ENCODE peak calls at places on chromosomes 2 and 18, in four cellular contexts. One of them, this sample, is unnamed.

GRCh38 chr2:145597011-145597410 is 1077.1 kb upstream of the ZEB2 start:
- DNase-seq in heart right ventricle: no peak
- DNase-seq in CD8-positive, alpha-beta T cell: no peak
- DNase-seq in epithelial cell of esophagus: peak; percentile 23
- DNase-seq in this sample: no peak

GRCh38 chr2:137873860-137874259 is 90.4 kb upstream of the HNMT start:
- DNase-seq in epithelial cell of esophagus: no peak
- DNase-seq in CD8-positive, alpha-beta T cell: no peak
- DNase-seq in heart right ventricle: no peak
- DNase-seq in this sample: no peak

GRCh38 chr2:8841962-8842361 is 4.5 kb upstream of the KIDINS220 start:
- DNase-seq in heart right ventricle: no peak
- DNase-seq in epithelial cell of esophagus: no peak
- DNase-seq in CD8-positive, alpha-beta T cell: no peak
- DNase-seq in this sample: no peak

GRCh38 chr2:102057502-102058292 is 65.9 kb downstream of the IL1R2 start:
- DNase-seq in heart right ventricle: no peak
- DNase-seq in epithelial cell of esophagus: no peak
- DNase-seq in CD8-positive, alpha-beta T cell: no peak
- DNase-seq in this sample: no peak

GRCh38 chr18:45844938-45845337 is 19.5 kb downstream of the SIGLEC15 start:
- DNase-seq in epithelial cell of esophagus: no peak
- DNase-seq in CD8-positive, alpha-beta T cell: no peak
- DNase-seq in heart right ventricle: no peak
- DNase-seq in this sample: no peak

GRCh38 chr2:108918941-108919341 is 70.1 kb downstream of the EDAR start:
- DNase-seq in CD8-positive, alpha-beta T cell: no peak
- DNase-seq in heart right ventricle: no peak
- DNase-seq in epithelial cell of esophagus: no peak
- DNase-seq in this sample: no peak

GRCh38 chr2:161283926-161284325 is 24.3 kb upstream of the PSMD14 start:
- DNase-seq in CD8-positive, alpha-beta T cell: no peak
- DNase-seq in epithelial cell of esophagus: no peak
- DNase-seq in heart right ventricle: no peak
- DNase-seq in this sample: no peak

GRCh38 chr2:114119846-114120348 is 230.0 kb downstream of the ACTR3 start:
- DNase-seq in CD8-positive, alpha-beta T cell: no peak
- DNase-seq in epithelial cell of esophagus: no peak
- DNase-seq in heart right ventricle: no peak
- DNase-seq in this sample: no peak

GRCh38 chr2:109321570-109321969 is 192.6 kb downstream of the SH3RF3 start:
- DNase-seq in CD8-positive, alpha-beta T cell: no peak
- DNase-seq in epithelial cell of esophagus: no peak
- DNase-seq in heart right ventricle: no peak
- DNase-seq in this sample: no peak

GRCh38 chr2:1743396-1744150 is 742 bp downstream of the PXDN start:
- DNase-seq in CD8-positive, alpha-beta T cell: no peak
- DNase-seq in epithelial cell of esophagus: peak; percentile 39
- DNase-seq in heart right ventricle: peak; percentile 45
- DNase-seq in this sample: no peak

GRCh38 chr2:134083548-134083947 is 170.3 kb upstream of the MGAT5 start:
- DNase-seq in heart right ventricle: no peak
- DNase-seq in epithelial cell of esophagus: no peak
- DNase-seq in CD8-positive, alpha-beta T cell: no peak
- DNase-seq in this sample: no peak
- TF ChIP-seq CTCF in heart right ventricle: no peak
- TF ChIP-seq CTCF in epithelial cell of esophagus: no peak
- TF ChIP-seq CTCF in CD8-positive, alpha-beta T cell: no peak
- TF ChIP-seq CTCF in this sample: no peak

DNA sequence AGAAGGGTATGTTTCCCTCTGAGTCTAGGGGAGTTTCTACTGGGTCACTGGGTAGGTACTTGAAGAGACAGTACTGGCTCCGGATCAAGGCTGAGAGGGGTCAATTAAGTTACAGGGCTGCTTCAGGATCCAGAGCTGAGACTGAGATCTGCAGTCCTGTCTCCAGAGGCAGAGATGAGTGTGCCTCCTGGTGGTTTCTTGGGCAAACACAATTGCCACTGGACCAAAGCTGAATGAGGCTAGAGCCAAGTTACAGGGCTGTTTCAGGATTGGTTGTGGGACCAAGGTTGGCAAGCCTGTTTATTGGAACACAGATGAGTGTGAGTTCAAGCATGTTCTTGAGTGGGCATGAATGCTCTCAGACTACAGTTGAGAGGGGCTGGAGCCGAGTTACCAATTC is 157.9 kb downstream of the ADCYAP1 start:
- DNase-seq in heart right ventricle: no peak
- DNase-seq in CD8-positive, alpha-beta T cell: no peak
- DNase-seq in epithelial cell of esophagus: no peak
- DNase-seq in this sample: no peak
- TF ChIP-seq CTCF in heart right ventricle: no peak
- TF ChIP-seq CTCF in CD8-positive, alpha-beta T cell: no peak
- TF ChIP-seq CTCF in epithelial cell of esophagus: no peak
- TF ChIP-seq CTCF in this sample: no peak

DNA sequence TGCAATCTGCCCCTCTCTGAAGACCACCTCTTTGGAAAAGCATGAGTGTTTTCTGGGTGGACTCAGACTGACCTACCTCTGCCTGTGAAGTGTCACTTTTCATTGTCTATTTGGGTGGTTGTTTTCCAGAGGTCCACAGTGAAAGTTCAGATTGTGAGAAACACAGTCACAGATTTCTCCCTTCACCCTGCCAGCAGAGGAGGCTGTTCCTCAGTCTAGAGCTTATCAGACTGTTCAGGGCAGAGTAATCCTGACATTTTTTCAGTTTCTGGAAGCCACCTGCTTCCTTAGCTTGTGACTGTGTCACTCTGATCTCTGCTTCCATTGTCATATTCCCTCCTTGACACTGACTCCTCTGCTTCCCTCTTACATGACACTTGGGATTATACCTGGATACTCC is 55.4 kb upstream of the RMP24 start:
- DNase-seq in CD8-positive, alpha-beta T cell: no peak
- DNase-seq in heart right ventricle: no peak
- DNase-seq in epithelial cell of esophagus: peak; percentile 43
- DNase-seq in this sample: no peak
- TF ChIP-seq CTCF in CD8-positive, alpha-beta T cell: no peak
- TF ChIP-seq CTCF in heart right ventricle: no peak
- TF ChIP-seq CTCF in epithelial cell of esophagus: peak; percentile 75
- TF ChIP-seq CTCF in this sample: no peak

GRCh38 chr18:3189884-3190283 is 29.9 kb downstream of the MYOM1 start:
- DNase-seq in CD8-positive, alpha-beta T cell: no peak
- DNase-seq in heart right ventricle: no peak
- DNase-seq in epithelial cell of esophagus: peak; percentile 33
- DNase-seq in this sample: no peak

GRCh38 chr18:3183103-3183717 is 36.6 kb downstream of the MYOM1 start:
- DNase-seq in CD8-positive, alpha-beta T cell: no peak
- DNase-seq in epithelial cell of esophagus: no peak
- DNase-seq in heart right ventricle: no peak
- DNase-seq in this sample: no peak

GRCh38 chr18:3192286-3192685 is 27.5 kb downstream of the MYOM1 start:
- DNase-seq in epithelial cell of esophagus: no peak
- DNase-seq in CD8-positive, alpha-beta T cell: no peak
- DNase-seq in heart right ventricle: no peak
- DNase-seq in this sample: no peak

GRCh38 chr18:3184275-3184963 is 35.3 kb downstream of the MYOM1 start:
- DNase-seq in epithelial cell of esophagus: no peak
- DNase-seq in CD8-positive, alpha-beta T cell: no peak
- DNase-seq in heart right ventricle: no peak
- DNase-seq in this sample: no peak

GRCh38 chr18:3186678-3187658 is 32.8 kb downstream of the MYOM1 start:
- DNase-seq in epithelial cell of esophagus: no peak
- DNase-seq in CD8-positive, alpha-beta T cell: no peak
- DNase-seq in heart right ventricle: no peak
- DNase-seq in this sample: no peak
- TF ChIP-seq CTCF in epithelial cell of esophagus: no peak
- TF ChIP-seq CTCF in CD8-positive, alpha-beta T cell: peak; percentile 51
- TF ChIP-seq CTCF in heart right ventricle: peak; percentile 28
- TF ChIP-seq CTCF in this sample: no peak

GRCh38 chr18:5093902-5094301 is 103.2 kb downstream of the AKAIN1 start:
- DNase-seq in CD8-positive, alpha-beta T cell: no peak
- DNase-seq in epithelial cell of esophagus: no peak
- DNase-seq in heart right ventricle: no peak
- DNase-seq in this sample: no peak
- TF ChIP-seq CTCF in CD8-positive, alpha-beta T cell: no peak
- TF ChIP-seq CTCF in epithelial cell of esophagus: no peak
- TF ChIP-seq CTCF in heart right ventricle: no peak
- TF ChIP-seq CTCF in this sample: no peak